ENCODE peak calls at places on chromosomes 7 and 10, in seven cellular contexts. Q is T-helper 2 cell, G is substantia nigra, L is brain microvascular endothelial cell, W is HT-29, J is SHP77, A is amniotic epithelial cell. S is an unnamed sample.

GRCh38 chr7:95867309-95867708 is 95.0 kb downstream of the DYNC1I1 start:
- DNase-seq in A (no peak), J (peak; percentile 83), W (no peak), L (no peak), Q (peak; percentile 19), G (no peak), S (no peak)

GRCh38 chr7:120165231-120165630 is 107.7 kb upstream of the KCND2 start:
- DNase-seq in L (no peak), A (no peak), G (no peak), W (no peak), Q (no peak), J (no peak), S (no peak)

GRCh38 chr7:12524794-12525386 is 45.6 kb upstream of the SCIN start:
- DNase-seq in W (peak; percentile 83), J (peak; percentile 77), Q (peak; percentile 31), A (peak; percentile 57), G (no peak), L (peak; percentile 31), S (peak; percentile 67)

GRCh38 chr10:3323865-3324498 is 151.4 kb upstream of the PITRM1 start:
- DNase-seq in J (no peak), A (peak; percentile 4), Q (no peak), W (no peak), L (no peak), G (no peak), S (no peak)

GRCh38 chr7:78172138-78172887 is 373.7 kb downstream of the PHTF2 start:
- DNase-seq in A (no peak), Q (no peak), L (no peak), J (no peak), G (no peak), W (no peak), S (no peak)

GRCh38 chr7:50145801-50146338 is 52.8 kb upstream of the ZPBP start:
- DNase-seq in L (no peak), G (no peak), J (no peak), A (no peak), Q (peak; percentile 82), W (no peak), S (no peak)

GRCh38 chr7:92295391-92295790 is 49.6 kb downstream of the ANKIB1 start:
- DNase-seq in L (no peak), W (no peak), G (no peak), A (no peak), J (no peak), Q (no peak), S (no peak)

GRCh38 chr7:130560972-130561371 is 69.1 kb downstream of the MEST start:
- DNase-seq in W (peak; percentile 55), L (no peak), J (no peak), Q (peak; percentile 43), A (peak; percentile 70), G (no peak), S (no peak)

S was measured in LoVo.